ENCODE peak calls at places on chromosomes 6 and 20, in eight cellular contexts. K, A, I, H, S, E, D and O are unnamed samples.

GRCh38 chr20:32190608-32191415 is 16.7 kb downstream of the PLAGL2 start:
- DNase-seq in K (no peak), A (no peak), I (no peak), H (no peak), S (no peak), E (no peak), D (no peak), O (peak)

GRCh38 chr6:112337209-112337638 is 9.9 kb upstream of the RFPL4B start:
- DNase-seq in K (peak), A (peak), I (peak), H (peak), S (no peak), E (peak), D (no peak), O (no peak)

GRCh38 chr20:58851969-58852458 is 502 bp upstream of the GNAS start:
- DNase-seq in K (no peak), A (no peak), I (no peak), H (no peak), S (no peak), E (no peak), D (no peak), O (no peak)

GRCh38 chr20:53750827-53751393 is 157.3 kb upstream of the ZNF217 start:
- DNase-seq in K (peak), A (no peak), I (no peak), H (no peak), S (no peak), E (no peak), D (no peak), O (no peak)

GRCh38 chr20:8153281-8153908 is 21.3 kb downstream of the PLCB1 start:
- DNase-seq in K (no peak), A (no peak), I (no peak), H (no peak), S (no peak), E (no peak), D (no peak), O (no peak)

GRCh38 chr20:35307666-35308653 is 15.7 kb upstream of the FAM83C start:
- DNase-seq in K (peak), A (peak), I (peak), H (no peak), S (peak), E (no peak), D (no peak), O (no peak)

GRCh38 chr6:79650943-79651342 is 19.8 kb downstream of the SH3BGRL2 start:
- DNase-seq in K (no peak), A (no peak), I (no peak), H (no peak), S (no peak), E (no peak), D (no peak), O (no peak)

GRCh38 chr20:23867152-23867776 is 12.3 kb downstream of the CST5 start:
- DNase-seq in K (no peak), A (no peak), I (no peak), H (no peak), S (no peak), E (no peak), D (no peak), O (no peak)

GRCh38 chr20:8523684-8524083 is 391.6 kb downstream of the PLCB1 start:
- DNase-seq in K (no peak), A (no peak), I (peak), H (no peak), S (no peak), E (no peak), D (no peak), O (no peak)

GRCh38 chr6:112117554-112117953 is 30.2 kb downstream of the FAM229B start:
- DNase-seq in K (no peak), A (no peak), I (no peak), H (no peak), S (no peak), E (no peak), D (no peak), O (no peak)

GRCh38 chr6:35496036-35496850 is 636 bp downstream of the TEAD3 start:
- DNase-seq in K (peak), A (no peak), I (no peak), H (no peak), S (peak), E (no peak), D (no peak), O (no peak)

GRCh38 chr6:148335582-148335981 is 7.1 kb upstream of the SASH1 start:
- DNase-seq in K (no peak), A (no peak), I (no peak), H (no peak), S (no peak), E (no peak), D (no peak), O (no peak)

GRCh38 chr20:57313951-57314350 is 15.7 kb upstream of the SPO11 start:
- DNase-seq in K (no peak), A (no peak), I (no peak), H (no peak), S (no peak), E (no peak), D (no peak), O (no peak)